ENCODE peak calls at places on chromosomes 11 and 22, in seven cellular contexts. K, E, D, T, F, X and S are unnamed samples.

GRCh38 chr22:35449829-35450689 is 50.1 kb downstream of the MCM5 start:
- DNase-seq in K (no peak), E (no peak), D (no peak), T (no peak), F (no peak), X (peak; percentile 63), S (no peak)

GRCh38 chr22:45879552-45879949 is 97.4 kb downstream of the WNT7B start:
- DNase-seq in K (no peak), E (no peak), D (no peak), T (no peak), F (no peak), X (no peak), S (no peak)

GRCh38 chr22:31577711-31578110 is 81.4 kb downstream of the SFI1 start:
- DNase-seq in K (no peak), E (no peak), D (no peak), T (no peak), F (no peak), X (no peak), S (no peak)

GRCh38 chr11:12200359-12201015 is 90.1 kb downstream of the MICAL2 start:
- DNase-seq in K (peak; percentile 56), E (no peak), D (peak; percentile 89), T (peak; percentile 61), F (no peak), X (no peak), S (no peak)

GRCh38 chr11:44730775-44731174 is 4.0 kb downstream of the TSPAN18 start:
- DNase-seq in K (no peak), E (no peak), D (no peak), T (no peak), F (no peak), X (no peak), S (no peak)

GRCh38 chr22:25478111-25478510 is 86.4 kb upstream of the GRK3 start:
- DNase-seq in K (no peak), E (no peak), D (no peak), T (no peak), F (no peak), X (no peak), S (no peak)

GRCh38 chr11:69450064-69450856 is 31.2 kb upstream of the LINC01488 start:
- DNase-seq in K (no peak), E (no peak), D (no peak), T (no peak), F (no peak), X (no peak), S (no peak)

GRCh38 chr11:117328414-117329010 is 858 bp downstream of the CEP164 start:
- DNase-seq in K (no peak), E (peak; percentile 16), D (peak; percentile 64), T (no peak), F (no peak), X (no peak), S (no peak)

GRCh38 chr22:24550902-24551229 is 4.1 kb downstream of the GUCD1 start:
- DNase-seq in K (no peak), E (no peak), D (no peak), T (no peak), F (no peak), X (no peak), S (no peak)

GRCh38 chr22:35480143-35480542 is 60.5 kb upstream of the RASD2 start:
- DNase-seq in K (no peak), E (no peak), D (peak; percentile 26), T (no peak), F (no peak), X (no peak), S (no peak)

GRCh38 chr22:46588279-46589140 is 31.7 kb upstream of the GRAMD4 start:
- DNase-seq in K (no peak), E (no peak), D (no peak), T (no peak), F (no peak), X (no peak), S (no peak)

GRCh38 chr22:30204742-30205111 is 41.8 kb downstream of the LIF start:
- DNase-seq in K (peak; percentile 41), E (no peak), D (peak; percentile 85), T (no peak), F (no peak), X (no peak), S (peak; percentile 41)

GRCh38 chr11:100923555-100923954 is 206.1 kb downstream of the PGR start:
- DNase-seq in K (no peak), E (no peak), D (no peak), T (no peak), F (no peak), X (no peak), S (no peak)

GRCh38 chr11:72232260-72233055 is 7.9 kb downstream of the INPPL1 start:
- DNase-seq in K (no peak), E (no peak), D (no peak), T (no peak), F (no peak), X (no peak), S (no peak)

GRCh38 chr22:38737302-38738060 is 18.3 kb downstream of the SUN2 start:
- DNase-seq in K (no peak), E (no peak), D (no peak), T (no peak), F (no peak), X (no peak), S (no peak)